ENCODE peak calls at places on chromosomes 5 and 9, in nine cellular contexts. E is colonic mucosa; Q is mesenchymal stem cell; D is HTR-8/SVneo; C is RPMI7951; F is neural crest cell; K is activated CD4-positive, alpha-beta T cell treated with anti-CD3 and anti-CD28 coated beads for 36 hours; V is kidney tubule cell; X is activated CD8-positive, alpha-beta memory T cell treated with anti-CD3 and anti-CD28 coated beads, Interleukin-2, amount 50 U/mL, for 48 hours. B is an unnamed sample.

GRCh38 chr5:76270214-76270613 is 132.9 kb upstream of the IQGAP2 start:
- DNase-seq in D (no peak), K (peak; percentile 67), X (no peak), F (no peak), E (no peak), V (peak; percentile 84), Q (peak; percentile 8), C (peak; percentile 15), B (peak; percentile 77)

GRCh38 chr5:140108093-140109049 is 5.5 kb upstream of the PURA start:
- DNase-seq in X (peak; percentile 69), D (no peak), C (no peak), V (peak; percentile 34), Q (no peak), E (peak; percentile 56), F (peak; percentile 12), K (peak; percentile 50), B (peak; percentile 54)

GRCh38 chr9:126676685-126677143 is 63.0 kb downstream of the LMX1B start:
- DNase-seq in E (no peak), C (no peak), Q (no peak), K (peak; percentile 30), V (peak; percentile 14), F (no peak), D (no peak), X (no peak), B (peak; percentile 71)

GRCh38 chr5:32776203-32776602 is 65.1 kb downstream of the NPR3 start:
- DNase-seq in K (no peak), D (no peak), X (no peak), Q (no peak), V (no peak), E (no peak), F (no peak), C (no peak), B (no peak)

GRCh38 chr5:31270396-31270795 is 76.9 kb downstream of the CDH6 start:
- DNase-seq in F (peak; percentile 30), E (no peak), C (peak; percentile 14), Q (no peak), X (no peak), V (peak; percentile 32), K (no peak), D (peak; percentile 22), B (no peak)

GRCh38 chr5:135179308-135179980 is 145.4 kb upstream of the PITX1 start:
- DNase-seq in E (no peak), K (no peak), D (no peak), Q (no peak), F (no peak), V (no peak), C (no peak), X (no peak), B (no peak)

GRCh38 chr5:218457-219289 is 553 bp downstream of the SDHA start:
- DNase-seq in Q (peak; percentile 57), E (peak; percentile 50), F (peak; percentile 23), X (peak; percentile 67), V (peak; percentile 33), D (no peak), C (peak; percentile 38), K (peak; percentile 38), B (peak; percentile 36)

GRCh38 chr9:133715866-133716563 is 22.1 kb downstream of the SARDH start:
- DNase-seq in D (peak; percentile 28), F (peak; percentile 41), V (peak; percentile 22), C (peak; percentile 65), E (no peak), X (no peak), Q (peak; percentile 66), K (peak; percentile 53), B (peak; percentile 78)

GRCh38 chr5:106454651-106455415 is 1215.9 kb downstream of the EFNA5 start:
- DNase-seq in K (peak; percentile 4), C (peak; percentile 14), V (peak; percentile 95), F (peak; percentile 11), D (no peak), Q (peak; percentile 47), X (no peak), E (no peak), B (peak; percentile 45)

GRCh38 chr5:134135091-134135655 is 20.7 kb downstream of the TCF7 start:
- DNase-seq in D (no peak), Q (no peak), C (no peak), F (no peak), E (no peak), V (no peak), K (peak; percentile 7), X (peak; percentile 46), B (no peak)

GRCh38 chr9:120505186-120505585 is 74.8 kb downstream of the CDK5RAP2 start:
- DNase-seq in K (no peak), E (no peak), C (no peak), V (no peak), F (no peak), X (no peak), Q (no peak), D (no peak), B (no peak)

GRCh38 chr5:155049569-155050383 is 36.2 kb downstream of the KIF4B start:
- DNase-seq in X (no peak), V (peak; percentile 20), F (no peak), K (no peak), C (peak; percentile 2), D (no peak), Q (peak; percentile 12), E (no peak), B (peak; percentile 10)

GRCh38 chr5:43602456-43602817 is 543 bp upstream of the NNT start:
- DNase-seq in Q (peak; percentile 76), C (peak; percentile 70), X (peak; percentile 57), K (peak; percentile 31), E (peak; percentile 43), D (peak; percentile 71), F (peak; percentile 47), V (peak; percentile 57), B (peak; percentile 49)

GRCh38 chr5:100108883-100109282 is 426.3 kb upstream of the FAM174A start:
- DNase-seq in Q (no peak), D (no peak), F (no peak), C (no peak), V (no peak), X (no peak), E (no peak), K (no peak), B (no peak)

GRCh38 chr5:173320259-173320658 is 8.0 kb downstream of the STC2 start:
- DNase-seq in Q (no peak), E (peak; percentile 45), F (no peak), K (no peak), D (no peak), X (no peak), C (no peak), V (no peak), B (no peak)

GRCh38 chr9:72884521-72884920 is 68.3 kb downstream of the ALDH1A1 start:
- DNase-seq in D (no peak), C (no peak), K (no peak), E (no peak), F (no peak), Q (no peak), X (no peak), V (no peak), B (no peak)

GRCh38 chr9:121286688-121286972 is 18.7 kb downstream of the GSN start:
- DNase-seq in Q (no peak), C (no peak), K (no peak), V (no peak), D (no peak), E (no peak), F (no peak), X (no peak), B (no peak)

GRCh38 chr5:96509313-96509712 is 76.3 kb upstream of the PCSK1 start:
- DNase-seq in K (no peak), E (no peak), C (peak; percentile 27), D (no peak), V (peak; percentile 35), F (no peak), Q (peak; percentile 28), X (no peak), B (peak; percentile 17)

GRCh38 chr5:57405984-57406383 is 76.6 kb downstream of the ACTBL2 start:
- DNase-seq in K (no peak), X (no peak), D (no peak), F (no peak), C (no peak), V (no peak), E (no peak), Q (no peak), B (no peak)

GRCh38 chr5:53603009-53603687 is 42.7 kb downstream of the NDUFS4 start:
- DNase-seq in C (no peak), Q (no peak), D (no peak), F (no peak), E (no peak), K (no peak), X (no peak), V (peak; percentile 39), B (no peak)

GRCh38 chr9:70587143-70587710 is 172.8 kb upstream of the KLF9 start:
- DNase-seq in Q (peak; percentile 93), E (no peak), D (no peak), C (peak; percentile 68), K (no peak), F (no peak), X (no peak), V (peak; percentile 17), B (peak; percentile 49)

GRCh38 chr5:106288977-106289376 is 1381.8 kb downstream of the EFNA5 start:
- DNase-seq in D (no peak), E (no peak), F (no peak), V (no peak), C (peak; percentile 1), X (no peak), Q (no peak), K (no peak), B (peak; percentile 24)

GRCh38 chr5:179732918-179733763 is 519 bp downstream of the MAML1 start:
- DNase-seq in F (peak; percentile 22), V (peak; percentile 50), K (peak; percentile 68), E (peak; percentile 61), Q (peak; percentile 55), D (peak; percentile 38), X (peak; percentile 74), C (peak; percentile 33), B (peak; percentile 55)

GRCh38 chr9:110303136-110303535 is 34.5 kb downstream of the TXNDC8 start:
- DNase-seq in E (no peak), Q (peak; percentile 83), D (no peak), C (peak; percentile 35), K (no peak), F (no peak), X (no peak), V (no peak), B (no peak)

GRCh38 chr9:136960212-136960937 is 8.3 kb downstream of the LCN12 start:
- DNase-seq in K (no peak), Q (no peak), E (no peak), C (no peak), V (no peak), D (no peak), F (no peak), X (no peak), B (no peak)

GRCh38 chr5:175477440-175477839 is 920 bp upstream of the SFXN1 start:
- DNase-seq in X (no peak), E (no peak), V (no peak), C (no peak), F (no peak), D (no peak), Q (no peak), K (no peak), B (no peak)

GRCh38 chr5:77499973-77500372 is 7.9 kb upstream of the WDR41 start:
- DNase-seq in D (no peak), E (no peak), V (no peak), Q (no peak), F (no peak), X (no peak), C (no peak), K (no peak), B (no peak)

GRCh38 chr5:157511656-157512644 is 51.9 kb downstream of the NIPAL4 start:
- DNase-seq in V (peak; percentile 83), Q (peak; percentile 97), K (peak; percentile 72), C (peak; percentile 95), X (no peak), F (peak; percentile 16), D (peak; percentile 86), E (peak; percentile 77), B (peak; percentile 98)

GRCh38 chr9:4573634-4574391 is 83.5 kb downstream of the SLC1A1 start:
- DNase-seq in C (no peak), X (no peak), V (no peak), K (no peak), F (no peak), Q (no peak), E (no peak), D (no peak), B (no peak)

GRCh38 chr5:141234109-141234508 is 11.0 kb downstream of the PCDHB14 start:
- DNase-seq in K (no peak), F (no peak), X (no peak), Q (no peak), V (no peak), E (no peak), C (peak; percentile 35), D (no peak), B (peak; percentile 39)

GRCh38 chr5:109844695-109845094 is 155.0 kb downstream of the MAN2A1 start:
- DNase-seq in K (no peak), Q (no peak), E (no peak), V (no peak), C (no peak), D (no peak), F (no peak), X (no peak), B (no peak)

B was measured in Daoy.